ENCODE peak calls at places on chromosomes 2 and 18, in eight cellular contexts. One of them, this sample, is unnamed.
A peak's percentile ranks its signal among the peaks of the same experiment; 100 is the strongest.

GRCh38 chr18:5510109-5510846 is 33.5 kb downstream of the EPB41L3 start:
- DNase-seq in CD4-positive, CD25-positive, alpha-beta regulatory T cell: no peak
- DNase-seq in cardiac muscle cell: no peak
- DNase-seq in hepatocyte: no peak
- DNase-seq in astrocyte: peak; percentile 54
- DNase-seq in sigmoid colon: no peak
- DNase-seq in CD8-positive, alpha-beta memory T cell: no peak
- DNase-seq in body of pancreas: no peak
- DNase-seq in this sample: no peak

GRCh38 chr2:218020281-218020680 is 17.5 kb upstream of the TNS1 start:
- DNase-seq in CD4-positive, CD25-positive, alpha-beta regulatory T cell: no peak
- DNase-seq in cardiac muscle cell: no peak
- DNase-seq in hepatocyte: no peak
- DNase-seq in astrocyte: no peak
- DNase-seq in sigmoid colon: peak; percentile 38
- DNase-seq in CD8-positive, alpha-beta memory T cell: no peak
- DNase-seq in body of pancreas: no peak
- DNase-seq in this sample: no peak

GRCh38 chr18:73669299-73669698 is 478.3 kb downstream of the FBXO15 start:
- DNase-seq in CD4-positive, CD25-positive, alpha-beta regulatory T cell: no peak
- DNase-seq in cardiac muscle cell: no peak
- DNase-seq in hepatocyte: no peak
- DNase-seq in astrocyte: peak; percentile 82
- DNase-seq in sigmoid colon: no peak
- DNase-seq in CD8-positive, alpha-beta memory T cell: no peak
- DNase-seq in body of pancreas: no peak
- DNase-seq in this sample: no peak

GRCh38 chr18:33277431-33277830 is 163.1 kb downstream of the CCDC178 start:
- DNase-seq in CD4-positive, CD25-positive, alpha-beta regulatory T cell: no peak
- DNase-seq in cardiac muscle cell: no peak
- DNase-seq in hepatocyte: no peak
- DNase-seq in astrocyte: no peak
- DNase-seq in sigmoid colon: no peak
- DNase-seq in CD8-positive, alpha-beta memory T cell: no peak
- DNase-seq in body of pancreas: no peak
- DNase-seq in this sample: no peak

GRCh38 chr18:54204883-54205282 is 19.6 kb downstream of the MBD2 start:
- DNase-seq in CD4-positive, CD25-positive, alpha-beta regulatory T cell: no peak
- DNase-seq in cardiac muscle cell: no peak
- DNase-seq in hepatocyte: no peak
- DNase-seq in astrocyte: no peak
- DNase-seq in sigmoid colon: no peak
- DNase-seq in CD8-positive, alpha-beta memory T cell: no peak
- DNase-seq in body of pancreas: no peak
- DNase-seq in this sample: no peak

GRCh38 chr2:133266075-133266925 is 302.0 kb downstream of the NCKAP5 start:
- DNase-seq in CD4-positive, CD25-positive, alpha-beta regulatory T cell: no peak
- DNase-seq in cardiac muscle cell: peak; percentile 20
- DNase-seq in hepatocyte: peak; percentile 17
- DNase-seq in astrocyte: peak; percentile 29
- DNase-seq in sigmoid colon: no peak
- DNase-seq in CD8-positive, alpha-beta memory T cell: no peak
- DNase-seq in body of pancreas: no peak
- DNase-seq in this sample: peak; percentile 38

GRCh38 chr2:236642125-236642524 is 72.5 kb downstream of the ACKR3 start:
- DNase-seq in CD4-positive, CD25-positive, alpha-beta regulatory T cell: no peak
- DNase-seq in cardiac muscle cell: no peak
- DNase-seq in hepatocyte: no peak
- DNase-seq in astrocyte: no peak
- DNase-seq in sigmoid colon: no peak
- DNase-seq in CD8-positive, alpha-beta memory T cell: no peak
- DNase-seq in body of pancreas: no peak
- DNase-seq in this sample: no peak

GRCh38 chr2:140122001-140122400 is 1341.8 kb upstream of the NXPH2 start:
- DNase-seq in CD4-positive, CD25-positive, alpha-beta regulatory T cell: no peak
- DNase-seq in cardiac muscle cell: no peak
- DNase-seq in hepatocyte: no peak
- DNase-seq in astrocyte: peak; percentile 30
- DNase-seq in sigmoid colon: no peak
- DNase-seq in CD8-positive, alpha-beta memory T cell: no peak
- DNase-seq in body of pancreas: no peak
- DNase-seq in this sample: no peak

GRCh38 chr2:45911503-45911902 is 260.0 kb downstream of the PRKCE start:
- DNase-seq in CD4-positive, CD25-positive, alpha-beta regulatory T cell: no peak
- DNase-seq in cardiac muscle cell: no peak
- DNase-seq in hepatocyte: peak; percentile 40
- DNase-seq in astrocyte: no peak
- DNase-seq in sigmoid colon: no peak
- DNase-seq in CD8-positive, alpha-beta memory T cell: no peak
- DNase-seq in body of pancreas: no peak
- DNase-seq in this sample: no peak

GRCh38 chr2:25966531-25967265 is 15.6 kb downstream of the KIF3C start:
- DNase-seq in CD4-positive, CD25-positive, alpha-beta regulatory T cell: no peak
- DNase-seq in cardiac muscle cell: peak; percentile 10
- DNase-seq in hepatocyte: no peak
- DNase-seq in astrocyte: no peak
- DNase-seq in sigmoid colon: no peak
- DNase-seq in CD8-positive, alpha-beta memory T cell: no peak
- DNase-seq in body of pancreas: no peak
- DNase-seq in this sample: no peak

GRCh38 chr2:66481100-66481549 is 46.2 kb downstream of the MEIS1 start:
- DNase-seq in CD4-positive, CD25-positive, alpha-beta regulatory T cell: no peak
- DNase-seq in cardiac muscle cell: peak; percentile 92
- DNase-seq in hepatocyte: peak; percentile 18
- DNase-seq in astrocyte: peak; percentile 94
- DNase-seq in sigmoid colon: no peak
- DNase-seq in CD8-positive, alpha-beta memory T cell: no peak
- DNase-seq in body of pancreas: peak; percentile 59
- DNase-seq in this sample: peak; percentile 29

GRCh38 chr2:186059096-186059495 is 320.5 kb downstream of the FSIP2 start:
- DNase-seq in CD4-positive, CD25-positive, alpha-beta regulatory T cell: no peak
- DNase-seq in cardiac muscle cell: peak; percentile 69
- DNase-seq in hepatocyte: peak; percentile 20
- DNase-seq in astrocyte: no peak
- DNase-seq in sigmoid colon: no peak
- DNase-seq in CD8-positive, alpha-beta memory T cell: no peak
- DNase-seq in body of pancreas: peak; percentile 7
- DNase-seq in this sample: peak; percentile 13

GRCh38 chr2:167783266-167784070 is 463.9 kb downstream of the STK39 start:
- DNase-seq in CD4-positive, CD25-positive, alpha-beta regulatory T cell: no peak
- DNase-seq in cardiac muscle cell: peak; percentile 24
- DNase-seq in hepatocyte: peak; percentile 8
- DNase-seq in astrocyte: peak; percentile 86
- DNase-seq in sigmoid colon: no peak
- DNase-seq in CD8-positive, alpha-beta memory T cell: no peak
- DNase-seq in body of pancreas: peak; percentile 10
- DNase-seq in this sample: no peak

GRCh38 chr2:241882090-241882625 is 12.6 kb downstream of the RTP5 start:
- DNase-seq in CD4-positive, CD25-positive, alpha-beta regulatory T cell: peak; percentile 18
- DNase-seq in cardiac muscle cell: no peak
- DNase-seq in hepatocyte: no peak
- DNase-seq in astrocyte: no peak
- DNase-seq in sigmoid colon: peak; percentile 91
- DNase-seq in CD8-positive, alpha-beta memory T cell: no peak
- DNase-seq in body of pancreas: peak; percentile 90
- DNase-seq in this sample: peak; percentile 53

GRCh38 chr2:12081481-12082210 is 335.2 kb downstream of the LPIN1 start:
- DNase-seq in CD4-positive, CD25-positive, alpha-beta regulatory T cell: peak; percentile 7
- DNase-seq in cardiac muscle cell: no peak
- DNase-seq in hepatocyte: no peak
- DNase-seq in astrocyte: no peak
- DNase-seq in sigmoid colon: no peak
- DNase-seq in CD8-positive, alpha-beta memory T cell: no peak
- DNase-seq in body of pancreas: no peak
- DNase-seq in this sample: no peak

GRCh38 chr18:1559563-1559962 is 654.9 kb downstream of the ADCYAP1 start:
- DNase-seq in CD4-positive, CD25-positive, alpha-beta regulatory T cell: no peak
- DNase-seq in cardiac muscle cell: no peak
- DNase-seq in hepatocyte: no peak
- DNase-seq in astrocyte: no peak
- DNase-seq in sigmoid colon: no peak
- DNase-seq in CD8-positive, alpha-beta memory T cell: no peak
- DNase-seq in body of pancreas: peak; percentile 7
- DNase-seq in this sample: no peak

GRCh38 chr2:241724259-241724974 is 10.0 kb upstream of the D2HGDH start:
- DNase-seq in CD4-positive, CD25-positive, alpha-beta regulatory T cell: no peak
- DNase-seq in cardiac muscle cell: no peak
- DNase-seq in hepatocyte: no peak
- DNase-seq in astrocyte: no peak
- DNase-seq in sigmoid colon: no peak
- DNase-seq in CD8-positive, alpha-beta memory T cell: peak; percentile 17
- DNase-seq in body of pancreas: no peak
- DNase-seq in this sample: no peak

GRCh38 chr2:28358668-28359201 is 33.9 kb upstream of the FOSL2 start:
- DNase-seq in CD4-positive, CD25-positive, alpha-beta regulatory T cell: no peak
- DNase-seq in cardiac muscle cell: no peak
- DNase-seq in hepatocyte: no peak
- DNase-seq in astrocyte: no peak
- DNase-seq in sigmoid colon: no peak
- DNase-seq in CD8-positive, alpha-beta memory T cell: no peak
- DNase-seq in body of pancreas: no peak
- DNase-seq in this sample: no peak

GRCh38 chr2:49934481-49934880 is 780.2 kb upstream of the FSHR start:
- DNase-seq in CD4-positive, CD25-positive, alpha-beta regulatory T cell: no peak
- DNase-seq in cardiac muscle cell: no peak
- DNase-seq in hepatocyte: no peak
- DNase-seq in astrocyte: no peak
- DNase-seq in sigmoid colon: no peak
- DNase-seq in CD8-positive, alpha-beta memory T cell: no peak
- DNase-seq in body of pancreas: no peak
- DNase-seq in this sample: no peak

GRCh38 chr2:169715379-169716228 is 18.0 kb upstream of the KLHL23 start:
- DNase-seq in CD4-positive, CD25-positive, alpha-beta regulatory T cell: no peak
- DNase-seq in cardiac muscle cell: peak; percentile 32
- DNase-seq in hepatocyte: peak; percentile 39
- DNase-seq in astrocyte: no peak
- DNase-seq in sigmoid colon: peak; percentile 74
- DNase-seq in CD8-positive, alpha-beta memory T cell: no peak
- DNase-seq in body of pancreas: peak; percentile 72
- DNase-seq in this sample: no peak

GRCh38 chr2:145123606-145124005 is 603.7 kb upstream of the ZEB2 start:
- DNase-seq in CD4-positive, CD25-positive, alpha-beta regulatory T cell: no peak
- DNase-seq in cardiac muscle cell: peak; percentile 63
- DNase-seq in hepatocyte: peak; percentile 8
- DNase-seq in astrocyte: peak; percentile 10
- DNase-seq in sigmoid colon: no peak
- DNase-seq in CD8-positive, alpha-beta memory T cell: no peak
- DNase-seq in body of pancreas: peak; percentile 2
- DNase-seq in this sample: peak; percentile 81

GRCh38 chr2:145126146-145126545 is 606.2 kb upstream of the ZEB2 start:
- DNase-seq in CD4-positive, CD25-positive, alpha-beta regulatory T cell: no peak
- DNase-seq in cardiac muscle cell: no peak
- DNase-seq in hepatocyte: no peak
- DNase-seq in astrocyte: no peak
- DNase-seq in sigmoid colon: no peak
- DNase-seq in CD8-positive, alpha-beta memory T cell: no peak
- DNase-seq in body of pancreas: no peak
- DNase-seq in this sample: no peak
- H3K4me1 ChIP-seq in CD4-positive, CD25-positive, alpha-beta regulatory T cell: no peaks in the 10 kb centered on the region
- H3K4me1 ChIP-seq in cardiac muscle cell: no peaks in the 10 kb centered on the region
- H3K4me1 ChIP-seq in hepatocyte: no peaks in the 10 kb centered on the region
- H3K4me1 ChIP-seq in astrocyte: no peaks in the 10 kb centered on the region
- H3K4me1 ChIP-seq in sigmoid colon: no peaks in the 10 kb centered on the region
- H3K4me1 ChIP-seq in CD8-positive, alpha-beta memory T cell: no peaks in the 10 kb centered on the region
- H3K4me1 ChIP-seq in body of pancreas: no peaks in the 10 kb centered on the region
- H3K4me1 ChIP-seq in this sample: no peaks in the 10 kb centered on the region

DNA sequence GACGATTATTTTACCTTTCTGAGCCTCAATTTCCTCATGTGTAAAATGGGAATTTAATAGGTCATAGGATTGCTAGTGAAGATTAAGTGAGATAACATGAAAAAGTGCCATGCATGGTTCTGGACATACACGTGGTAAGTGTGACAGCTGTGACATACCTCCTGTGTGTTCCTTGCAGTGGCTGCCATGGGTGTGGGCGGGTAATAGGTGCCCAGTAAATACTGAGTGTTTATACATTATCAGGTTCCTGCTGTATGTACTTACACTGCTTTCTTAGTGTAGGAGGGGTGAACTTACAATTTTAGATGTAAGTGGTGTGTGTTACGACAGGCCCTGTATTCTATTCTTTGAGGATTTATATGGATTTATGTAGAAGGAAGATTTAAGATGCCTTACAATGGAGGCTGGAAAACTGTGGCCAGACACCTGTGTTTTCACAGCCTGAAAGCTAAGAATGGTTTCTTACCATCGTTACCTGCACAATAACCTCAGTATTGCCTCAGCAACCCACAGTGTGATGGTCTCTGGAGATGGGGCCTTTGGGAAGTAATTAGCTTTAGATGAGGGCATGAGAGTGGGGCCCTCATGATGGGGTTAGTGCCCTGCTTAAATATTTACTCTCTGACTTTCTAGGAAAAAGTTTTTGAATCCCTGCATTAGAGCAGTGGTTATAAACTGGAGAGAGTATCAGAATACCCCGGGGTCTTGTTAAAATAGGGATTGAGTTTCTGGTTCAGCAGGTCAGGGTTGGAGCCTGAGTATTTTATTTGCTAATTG is 78.1 kb downstream of the ASAP2 start:
- DNase-seq in CD4-positive, CD25-positive, alpha-beta regulatory T cell: no peak
- DNase-seq in cardiac muscle cell: no peak
- DNase-seq in hepatocyte: no peak
- DNase-seq in astrocyte: no peak
- DNase-seq in sigmoid colon: no peak
- DNase-seq in CD8-positive, alpha-beta memory T cell: no peak
- DNase-seq in body of pancreas: no peak
- DNase-seq in this sample: no peak
- H3K4me1 ChIP-seq in CD4-positive, CD25-positive, alpha-beta regulatory T cell: no peaks in the 10 kb centered on the region
- H3K4me1 ChIP-seq in cardiac muscle cell: peaks cover 11% of the 10 kb centered on the region
- H3K4me1 ChIP-seq in hepatocyte: peaks cover 12% of the 10 kb centered on the region
- H3K4me1 ChIP-seq in astrocyte: peaks cover 41% of the 10 kb centered on the region
- H3K4me1 ChIP-seq in sigmoid colon: peaks cover 47% of the 10 kb centered on the region
- H3K4me1 ChIP-seq in CD8-positive, alpha-beta memory T cell: no peaks in the 10 kb centered on the region
- H3K4me1 ChIP-seq in body of pancreas: no peaks in the 10 kb centered on the region
- H3K4me1 ChIP-seq in this sample: peaks cover 6% of the 10 kb centered on the region

DNA sequence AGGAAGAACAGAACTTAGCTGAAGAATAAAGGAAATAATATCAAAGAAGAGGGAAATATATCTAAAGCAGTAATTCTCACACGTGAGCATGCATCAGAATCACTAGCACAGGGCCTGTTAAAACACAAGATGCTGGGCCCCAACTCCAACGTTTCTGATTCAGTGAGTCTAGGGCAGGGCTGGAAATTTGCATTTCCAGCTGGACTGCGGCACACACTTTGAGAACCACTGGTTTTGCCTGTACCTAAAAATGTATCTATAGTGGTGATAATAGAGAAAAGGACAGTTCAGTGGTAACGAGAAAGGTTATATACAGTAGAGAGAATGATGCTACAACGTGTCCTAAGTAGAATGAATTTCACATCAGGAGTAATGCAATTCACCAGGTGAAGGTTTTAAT is 11.2 kb downstream of the REV1 start:
- DNase-seq in CD4-positive, CD25-positive, alpha-beta regulatory T cell: no peak
- DNase-seq in cardiac muscle cell: no peak
- DNase-seq in hepatocyte: no peak
- DNase-seq in astrocyte: no peak
- DNase-seq in sigmoid colon: no peak
- DNase-seq in CD8-positive, alpha-beta memory T cell: no peak
- DNase-seq in body of pancreas: no peak
- DNase-seq in this sample: no peak
- H3K4me1 ChIP-seq in CD4-positive, CD25-positive, alpha-beta regulatory T cell: peaks cover 8% of the 10 kb centered on the region
- H3K4me1 ChIP-seq in cardiac muscle cell: peaks cover 19% of the 10 kb centered on the region
- H3K4me1 ChIP-seq in hepatocyte: peaks cover 35% of the 10 kb centered on the region
- H3K4me1 ChIP-seq in astrocyte: peaks cover 6% of the 10 kb centered on the region
- H3K4me1 ChIP-seq in sigmoid colon: peaks cover 74% of the 10 kb centered on the region
- H3K4me1 ChIP-seq in CD8-positive, alpha-beta memory T cell: peaks cover 21% of the 10 kb centered on the region
- H3K4me1 ChIP-seq in body of pancreas: peaks cover 47% of the 10 kb centered on the region
- H3K4me1 ChIP-seq in this sample: peaks cover 82% of the 10 kb centered on the region

GRCh38 chr2:71136174-71136573 is 5.7 kb downstream of the MPHOSPH10 start:
- DNase-seq in CD4-positive, CD25-positive, alpha-beta regulatory T cell: no peak
- DNase-seq in cardiac muscle cell: no peak
- DNase-seq in hepatocyte: no peak
- DNase-seq in astrocyte: no peak
- DNase-seq in sigmoid colon: no peak
- DNase-seq in CD8-positive, alpha-beta memory T cell: no peak
- DNase-seq in body of pancreas: no peak
- DNase-seq in this sample: no peak
- H3K4me1 ChIP-seq in CD4-positive, CD25-positive, alpha-beta regulatory T cell: peaks cover 19% of the 10 kb centered on the region
- H3K4me1 ChIP-seq in cardiac muscle cell: no peaks in the 10 kb centered on the region
- H3K4me1 ChIP-seq in hepatocyte: peaks cover 7% of the 10 kb centered on the region
- H3K4me1 ChIP-seq in astrocyte: peaks cover 12% of the 10 kb centered on the region
- H3K4me1 ChIP-seq in sigmoid colon: peaks cover 11% of the 10 kb centered on the region
- H3K4me1 ChIP-seq in CD8-positive, alpha-beta memory T cell: peaks cover 13% of the 10 kb centered on the region
- H3K4me1 ChIP-seq in body of pancreas: peaks cover 14% of the 10 kb centered on the region
- H3K4me1 ChIP-seq in this sample: peaks cover 13% of the 10 kb centered on the region

This sample was measured in heart left ventricle.